ENCODE peak calls at places on chromosomes 2 and 18, in four cellular contexts. I, E, V and R are unnamed samples.
A peak's percentile ranks its signal among the peaks of the same experiment; 100 is the strongest.

GRCh38 chr2:33158482-33159003 is 211.8 kb downstream of the LTBP1 start:
- DNase-seq in V (no peak), E (peak; percentile 97), I (peak; percentile 95), R (peak; percentile 90)

GRCh38 chr2:136375017-136375901 is 257.3 kb upstream of the CXCR4 start:
- DNase-seq in E (no peak), V (peak; percentile 16), I (no peak), R (no peak)

GRCh38 chr2:62089658-62090057 is 106.3 kb upstream of the B3GNT2 start:
- DNase-seq in V (no peak), I (no peak), E (peak; percentile 62), R (no peak)

GRCh38 chr2:44273596-44273995 is 1.7 kb upstream of the SLC3A1 start:
- DNase-seq in E (no peak), V (no peak), I (peak; percentile 34), R (no peak)

GRCh38 chr2:16302431-16302830 is 362.1 kb downstream of the MYCN start:
- DNase-seq in I (no peak), E (no peak), V (no peak), R (no peak)

GRCh38 chr2:178298785-178299212 is 104.5 kb downstream of the OSBPL6 start:
- DNase-seq in I (peak; percentile 48), V (no peak), E (peak; percentile 45), R (peak; percentile 86)

GRCh38 chr2:150234787-150235512 is 252.5 kb downstream of the RND3 start:
- DNase-seq in I (peak; percentile 93), V (no peak), E (peak; percentile 89), R (peak; percentile 62)

GRCh38 chr18:22542400-22542835 is 124.7 kb upstream of the CTAGE1 start:
- DNase-seq in E (peak; percentile 75), I (peak; percentile 68), V (no peak), R (no peak)

GRCh38 chr2:128069769-128070168 is 21.2 kb upstream of the UGGT1 start:
- DNase-seq in V (no peak), E (peak; percentile 61), I (peak; percentile 59), R (peak; percentile 81)

GRCh38 chr18:11405804-11406203 is 203.6 kb upstream of the SLC35G4 start:
- DNase-seq in V (no peak), E (no peak), I (no peak), R (no peak)

GRCh38 chr2:174779361-174779928 is 15.2 kb upstream of the CHRNA1 start:
- DNase-seq in I (peak; percentile 80), V (no peak), E (peak; percentile 85), R (no peak)

GRCh38 chr2:9165625-9166024 is 41.0 kb upstream of the ASAP2 start:
- DNase-seq in E (peak; percentile 65), I (peak; percentile 68), V (no peak), R (peak; percentile 73)

GRCh38 chr2:120525056-120526046 is 179.4 kb downstream of the INHBB start:
- DNase-seq in V (no peak), I (no peak), E (no peak), R (peak; percentile 29)

GRCh38 chr2:179572544-179572943 is 288.9 kb downstream of the ZNF385B start:
- DNase-seq in I (no peak), E (no peak), V (no peak), R (no peak)

DNA sequence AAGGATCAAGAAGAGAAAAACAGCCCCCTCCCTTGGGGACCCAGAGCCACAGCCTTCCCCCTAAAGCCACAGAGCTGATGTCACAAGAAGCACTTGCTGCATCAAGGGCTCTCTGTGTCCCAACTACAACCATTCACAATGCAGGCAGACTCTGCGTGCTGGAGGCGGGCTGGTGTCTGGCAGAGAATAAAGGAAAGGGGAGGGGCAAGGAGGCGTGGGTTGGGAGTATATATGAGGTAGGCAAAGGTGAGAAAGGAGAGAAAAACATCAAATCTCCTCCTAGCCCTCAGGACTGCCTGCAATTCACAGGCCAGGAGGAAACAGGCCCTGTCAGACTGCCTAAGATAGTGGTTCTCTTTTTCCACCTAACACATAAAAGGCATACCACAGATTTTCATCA is 48.7 kb upstream of the IHH start:
- DNase-seq in E (no peak), I (no peak), V (peak; percentile 88), R (no peak)
- H3K27ac ChIP-seq in E (no peak overlapping the region), I (no peak overlapping the region), V (no peak overlapping the region), R (no peak overlapping the region)

GRCh38 chr18:51234117-51235010 is 36.9 kb upstream of the MEX3C start:
- DNase-seq in V (no peak), I (no peak), E (no peak), R (no peak)

GRCh38 chr18:51229328-51229727 is 31.8 kb upstream of the MEX3C start:
- DNase-seq in E (no peak), V (no peak), I (no peak), R (no peak)

GRCh38 chr18:51236225-51236624 is 38.7 kb upstream of the MEX3C start:
- DNase-seq in E (peak; percentile 85), I (peak; percentile 13), V (no peak), R (peak; percentile 22)

DNA sequence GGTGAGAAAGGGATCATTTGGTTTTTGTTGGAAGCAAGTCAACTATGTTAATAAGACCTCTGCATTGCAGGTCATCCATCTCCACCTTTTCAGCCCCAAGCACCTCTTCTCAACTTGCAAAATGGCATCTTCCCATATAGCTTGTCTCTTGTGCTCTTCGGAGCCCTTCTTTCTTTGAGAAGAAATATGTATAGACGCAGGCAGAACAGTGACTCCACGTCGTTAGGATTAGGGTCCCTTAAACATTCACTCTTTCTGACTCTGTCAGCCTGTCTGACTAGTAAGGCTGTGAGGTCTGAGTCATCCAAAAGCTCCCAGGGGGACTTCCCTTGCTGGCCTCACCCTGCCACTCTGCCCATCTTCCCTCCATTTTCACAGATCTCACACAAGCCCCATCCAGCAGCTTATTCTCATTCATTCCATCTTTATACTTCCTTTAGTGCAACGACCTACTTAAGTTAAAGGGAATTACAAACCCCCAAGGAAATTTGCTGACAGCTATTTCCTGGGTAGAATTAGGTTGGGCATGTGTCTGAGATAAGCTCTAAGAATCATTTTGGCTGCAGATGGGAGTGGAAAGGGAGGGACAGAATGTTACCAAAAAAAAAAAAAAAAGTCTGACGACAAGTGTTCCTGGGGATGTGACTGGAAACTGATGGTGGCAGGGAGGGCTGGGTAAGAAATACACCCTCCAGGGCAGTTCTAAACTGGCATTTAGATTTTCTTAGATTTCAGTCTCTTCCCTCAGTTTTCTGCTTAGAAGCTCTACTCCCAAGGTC is 37.7 kb upstream of the MEX3C start:
- DNase-seq in V (peak; percentile 53), E (peak; percentile 12), I (no peak), R (peak; percentile 3)
- H3K27ac ChIP-seq in V (no peak overlapping the region), E (no peak overlapping the region), I (no peak overlapping the region), R (no peak overlapping the region)

DNA sequence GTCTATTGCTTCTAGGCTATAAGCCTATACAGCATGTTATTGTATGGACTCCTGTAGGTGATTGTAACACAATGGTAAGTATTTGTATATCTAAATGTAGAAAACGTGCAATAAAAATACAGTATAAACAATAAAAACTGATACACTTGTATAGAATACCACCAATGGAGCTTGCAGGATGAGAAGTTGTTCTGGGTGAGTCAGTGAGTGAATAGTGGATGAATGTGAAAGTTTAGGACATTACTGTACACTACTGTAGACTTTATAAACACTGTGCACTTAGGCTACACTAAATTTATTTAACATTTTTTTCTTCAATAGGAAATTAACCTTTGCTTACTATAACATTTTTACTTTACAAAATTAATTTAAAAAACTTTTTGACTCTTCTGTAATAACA is 679.2 kb upstream of the ZNF804A start:
- DNase-seq in I (no peak), V (no peak), E (no peak), R (peak; percentile 50)
- H3K27ac ChIP-seq in I (no peak overlapping the region), V (no peak overlapping the region), E (no peak overlapping the region), R (no peak overlapping the region)

DNA sequence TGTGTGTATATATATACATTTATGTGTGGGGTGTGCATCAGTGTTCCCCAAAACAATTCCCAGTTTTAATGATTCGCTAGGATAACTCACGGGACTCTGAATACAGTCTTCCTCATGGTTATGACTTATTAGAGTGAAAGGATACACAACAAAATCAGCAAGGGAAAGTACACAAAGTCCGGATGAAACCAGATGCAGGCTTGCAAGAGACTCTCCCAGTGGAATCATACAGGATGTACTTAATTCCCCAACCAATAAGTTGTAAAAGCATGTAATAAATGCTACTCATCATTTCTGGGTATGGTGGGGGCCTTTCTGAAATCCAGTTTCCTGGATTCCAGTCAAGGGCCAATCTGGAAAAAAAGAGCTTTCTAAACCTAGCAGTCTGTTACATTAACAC is 654.1 kb upstream of the SYT4 start:
- DNase-seq in E (no peak), V (no peak), I (no peak), R (no peak)
- H3K27ac ChIP-seq in E (no peak overlapping the region), V (no peak overlapping the region), I (no peak overlapping the region), R (no peak overlapping the region)

DNA sequence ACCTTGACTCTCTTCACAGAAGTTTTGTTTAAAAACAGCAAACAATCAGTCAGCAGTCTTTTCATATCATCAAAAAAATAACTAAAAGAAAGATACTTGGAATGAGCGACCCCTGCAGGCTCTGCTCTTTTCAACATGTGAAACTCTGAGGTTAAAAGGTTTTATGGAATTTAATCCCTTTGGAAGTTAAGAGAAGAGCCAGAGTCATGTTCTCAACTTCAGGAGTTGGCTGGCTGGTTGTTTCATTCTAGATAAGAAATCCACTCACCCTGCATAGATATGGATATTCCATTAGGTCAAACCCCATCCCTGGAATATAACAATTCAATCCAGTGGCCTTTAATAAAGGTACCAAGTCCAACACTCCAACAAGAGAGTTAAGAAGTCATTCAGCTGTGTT is 115.6 kb upstream of the RMDN2 start:
- DNase-seq in V (peak; percentile 72), E (no peak), I (peak; percentile 65), R (peak; percentile 79)
- H3K27ac ChIP-seq in V (no peak overlapping the region), E (no peak overlapping the region), I (no peak overlapping the region), R (no peak overlapping the region)

DNA sequence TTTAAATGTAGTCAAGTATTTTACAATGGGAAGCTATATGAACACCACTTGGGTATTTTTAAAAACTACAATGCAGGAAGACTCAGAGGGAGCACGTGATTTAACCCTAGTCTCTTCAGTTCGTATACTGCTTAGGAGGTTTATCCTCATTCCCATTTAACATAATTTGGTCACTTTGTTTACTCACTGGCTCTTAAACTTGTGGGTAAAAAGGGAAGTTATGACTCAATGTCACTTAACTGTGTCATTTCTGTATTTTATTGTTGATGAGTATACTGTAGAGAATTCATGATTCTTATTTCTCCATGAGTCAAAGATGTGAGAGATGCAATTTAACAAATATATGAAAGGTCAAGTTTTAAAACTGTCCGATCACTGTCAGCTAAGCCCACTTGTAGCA is 48.2 kb downstream of the SLC66A3 start:
- DNase-seq in V (no peak), E (peak; percentile 58), I (peak; percentile 69), R (peak; percentile 96)
- H3K27ac ChIP-seq in V (no peak overlapping the region), E (peak overlapping the region; percentile 19), I (no peak overlapping the region), R (peak overlapping the region; percentile 67)